ENCODE peak calls at places on chromosomes 6 and 20, in five cellular contexts. Z is ovary; D is A549; S is CD8-positive, alpha-beta memory T cell; B is NT2/D1. L is an unnamed sample. For H3K9me3, the result is how much of the 10 kb centered on the place peaks cover.

GRCh38 chr6:98836025-98836961 is 1.9 kb downstream of the POU3F2 start:
- DNase-seq in Z (no peak), D (no peak), S (no peak), B (no peak), L (no peak)

GRCh38 chr6:129426343-129426742 is 283.6 kb downstream of the ARHGAP18 start:
- DNase-seq in Z (no peak), D (no peak), S (no peak), B (no peak), L (no peak)

GRCh38 chr6:141726158-141726557 is 406.6 kb upstream of the GJE1 start:
- DNase-seq in Z (no peak), D (no peak), S (no peak), B (no peak), L (no peak)

GRCh38 chr6:35376282-35376681 is 33.9 kb downstream of the PPARD start:
- DNase-seq in Z (no peak), D (no peak), S (no peak), B (no peak), L (no peak)

GRCh38 chr6:36285797-36286196 is 15.9 kb downstream of the PNPLA1 start:
- DNase-seq in Z (no peak), D (no peak), S (no peak), B (no peak), L (no peak)

GRCh38 chr6:105790635-105791034 is 295.5 kb upstream of the PRDM1 start:
- DNase-seq in Z (no peak), D (no peak), S (no peak), B (no peak), L (no peak)

GRCh38 chr6:135909737-135910387 is 58.4 kb downstream of the PDE7B start:
- DNase-seq in Z (no peak), D (peak), S (peak), B (peak), L (peak)

GRCh38 chr6:80145509-80145908 is 39.0 kb downstream of the BCKDHB start:
- DNase-seq in Z (no peak), D (no peak), S (no peak), B (no peak), L (no peak)

GRCh38 chr20:14498809-14499208 is 161.4 kb upstream of the FLRT3 start:
- DNase-seq in Z (no peak), D (no peak), S (no peak), B (no peak), L (peak)

GRCh38 chr20:58225490-58226200 is 2.8 kb downstream of the ANKRD60 start:
- DNase-seq in Z (no peak), D (no peak), S (no peak), B (no peak), L (no peak)

GRCh38 chr20:38591484-38592410 is 9.9 kb upstream of the ARHGAP40 start:
- DNase-seq in Z (no peak), D (no peak), S (no peak), B (no peak), L (no peak)

GRCh38 chr6:10441004-10441654 is 26.3 kb upstream of the TFAP2A start:
- DNase-seq in Z (no peak), D (peak), S (no peak), B (no peak), L (no peak)

GRCh38 chr20:8875586-8875985 is 193.3 kb upstream of the PLCB4 start:
- DNase-seq in Z (no peak), D (no peak), S (no peak), B (no peak), L (no peak)

GRCh38 chr6:113858605-113859348 is 1.6 kb downstream of the MARCKS start:
- DNase-seq in Z (peak), D (peak), S (peak), B (peak), L (peak)

GRCh38 chr6:142301421-142302391 is at the start of gene ADGRG6:
- DNase-seq in Z (no peak), D (peak), S (no peak), B (no peak), L (no peak)

GRCh38 chr20:53445276-53445675 is 148.4 kb downstream of the ZNF217 start:
- DNase-seq in Z (no peak), D (no peak), S (no peak), B (no peak), L (no peak)

GRCh38 chr20:53448875-53449274 is 144.8 kb downstream of the ZNF217 start:
- DNase-seq in Z (no peak), D (no peak), S (no peak), B (no peak), L (no peak)

GRCh38 chr20:53447271-53447670 is 146.4 kb downstream of the ZNF217 start:
- DNase-seq in Z (no peak), D (no peak), S (no peak), B (no peak), L (no peak)

GRCh38 chr20:53444386-53444785 is 149.3 kb downstream of the ZNF217 start:
- DNase-seq in Z (peak), D (no peak), S (no peak), B (no peak), L (no peak)

DNA sequence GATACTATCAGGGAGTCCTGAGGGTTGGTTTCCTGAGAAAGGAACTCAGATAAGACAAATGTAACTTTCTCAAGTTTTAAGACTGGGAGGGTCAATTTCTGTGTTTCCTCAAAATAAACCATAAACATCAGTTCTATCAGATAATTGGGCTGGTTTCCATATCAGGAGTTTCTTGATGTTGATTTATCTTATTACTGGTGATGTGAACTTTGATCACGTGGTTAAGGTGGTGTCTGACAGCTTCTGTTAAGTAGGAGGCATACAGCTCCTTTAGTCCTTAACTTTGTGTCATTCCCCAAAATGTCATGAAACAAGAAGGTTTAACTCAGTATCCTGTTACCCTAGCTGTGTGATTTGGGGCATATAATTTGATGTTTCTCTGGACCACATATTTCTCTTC is 145.2 kb downstream of the ZNF217 start:
- DNase-seq in Z (no peak), D (no peak), S (no peak), B (no peak), L (no peak)
- H3K9me3 ChIP-seq in Z (under half), D (under half), S (under half), B (under half), L (under half)

GRCh38 chr6:170005680-170006470 is 254.5 kb downstream of the ERMARD start:
- DNase-seq in Z (no peak), D (no peak), S (no peak), B (no peak), L (no peak)
- H3K9me3 ChIP-seq in Z (under half), D (under half), S (under half), B (under half), L (under half)

GRCh38 chr6:155354167-155354566 is 39.9 kb upstream of the TFB1M start:
- DNase-seq in Z (no peak), D (no peak), S (no peak), B (no peak), L (no peak)

GRCh38 chr6:155349956-155350355 is 35.7 kb upstream of the TFB1M start:
- DNase-seq in Z (no peak), D (no peak), S (no peak), B (no peak), L (no peak)

GRCh38 chr6:155351273-155352129 is 37.2 kb upstream of the TFB1M start:
- DNase-seq in Z (no peak), D (no peak), S (no peak), B (no peak), L (no peak)

GRCh38 chr6:155352812-155353211 is 38.5 kb upstream of the TFB1M start:
- DNase-seq in Z (no peak), D (no peak), S (no peak), B (no peak), L (no peak)

DNA sequence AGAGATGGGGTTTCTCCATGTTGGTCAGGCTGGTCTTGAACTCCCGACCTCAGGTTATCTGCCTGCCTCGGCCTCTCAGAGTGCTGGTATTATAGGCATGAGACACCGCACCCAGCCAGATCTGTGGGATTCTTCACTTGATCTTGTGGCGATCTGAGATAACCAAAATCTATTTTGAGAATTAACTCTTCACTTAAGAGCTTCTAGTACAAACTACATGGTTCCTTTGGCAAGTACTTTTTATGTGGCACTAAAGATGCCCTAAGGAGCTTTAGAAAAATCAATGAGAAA is 37.8 kb upstream of the TFB1M start:
- DNase-seq in Z (no peak), D (no peak), S (no peak), B (no peak), L (no peak)
- H3K9me3 ChIP-seq in Z (under half), D (under half), S (under half), B (under half), L (under half)

DNA sequence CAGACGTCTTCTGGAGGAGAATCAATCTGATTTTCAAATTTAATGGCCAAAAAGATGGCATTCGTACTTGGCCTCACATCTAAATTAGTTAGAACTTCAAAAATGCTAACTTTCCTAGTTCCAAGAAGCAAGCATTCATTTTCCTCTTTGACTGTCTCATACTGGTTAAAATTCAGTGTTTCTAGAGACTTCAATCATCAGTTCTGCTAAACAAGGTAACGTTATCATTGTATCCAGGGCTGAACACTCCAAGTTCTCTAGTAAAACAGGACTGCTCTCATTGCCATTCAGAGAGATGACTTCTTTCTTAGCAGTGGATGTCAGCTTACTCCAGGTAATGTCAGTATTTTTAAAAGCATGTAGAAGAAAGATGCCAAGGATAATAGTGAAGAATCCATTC is 34.6 kb upstream of the ENTPD6 start:
- DNase-seq in Z (no peak), D (no peak), S (no peak), B (no peak), L (no peak)
- H3K9me3 ChIP-seq in Z (under half), D (under half), S (under half), B (under half), L (under half)

GRCh38 chr6:4828187-4828698 is 52.0 kb downstream of the CDYL start:
- DNase-seq in Z (no peak), D (no peak), S (no peak), B (no peak), L (no peak)
- H3K9me3 ChIP-seq in Z (under half), D (under half), S (under half), B (under half), L (under half)

GRCh38 chr20:24499472-24499871 is 30.0 kb downstream of the SYNDIG1 start:
- DNase-seq in Z (no peak), D (no peak), S (no peak), B (no peak), L (no peak)
- H3K9me3 ChIP-seq in Z (under half), D (under half), S (under half), B (under half), L (under half)

GRCh38 chr20:12111431-12112088 is 193.9 kb downstream of the BTBD3 start:
- DNase-seq in Z (no peak), D (no peak), S (no peak), B (no peak), L (no peak)

GRCh38 chr20:12113468-12114371 is 196.0 kb downstream of the BTBD3 start:
- DNase-seq in Z (no peak), D (no peak), S (no peak), B (no peak), L (no peak)

GRCh38 chr20:12112089-12112474 is 194.4 kb downstream of the BTBD3 start:
- DNase-seq in Z (no peak), D (no peak), S (no peak), B (no peak), L (no peak)

GRCh38 chr20:12112665-12113064 is 195.0 kb downstream of the BTBD3 start:
- DNase-seq in Z (no peak), D (no peak), S (no peak), B (no peak), L (no peak)

GRCh38 chr20:12113075-12113467 is 195.4 kb downstream of the BTBD3 start:
- DNase-seq in Z (no peak), D (no peak), S (no peak), B (no peak), L (no peak)
- H3K9me3 ChIP-seq in Z (under half), D (under half), S (under half), B (under half), L (under half)

DNA sequence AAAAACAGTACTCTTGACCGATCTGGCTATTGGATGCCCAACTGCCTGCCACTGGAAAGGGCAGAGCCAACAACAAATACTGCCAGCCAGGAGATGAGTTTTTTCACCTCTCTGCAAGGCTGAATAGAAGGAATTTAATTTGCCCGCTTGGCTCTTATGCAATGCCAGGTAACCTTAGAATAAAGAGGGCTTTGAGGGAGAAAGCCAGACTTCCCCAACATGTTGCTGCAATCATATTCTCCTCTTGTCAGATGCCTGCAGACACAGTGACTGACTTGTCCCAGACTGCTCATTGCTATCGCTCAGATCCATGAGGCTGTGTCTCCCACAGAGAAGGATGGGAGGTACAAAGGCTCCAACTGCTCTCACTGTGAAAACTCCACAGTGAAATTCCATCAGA is 517.1 kb upstream of the ID4 start:
- DNase-seq in Z (no peak), D (no peak), S (no peak), B (no peak), L (no peak)
- H3K9me3 ChIP-seq in Z (under half), D (under half), S (under half), B (under half), L (under half)

GRCh38 chr20:49281913-49282467 is 4.1 kb upstream of the ZNFX1 start:
- DNase-seq in Z (no peak), D (no peak), S (no peak), B (no peak), L (no peak)

GRCh38 chr20:49279677-49280462 is 2.0 kb upstream of the ZNFX1 start:
- DNase-seq in Z (no peak), D (no peak), S (no peak), B (no peak), L (no peak)

GRCh38 chr20:49282584-49283171 is 4.8 kb upstream of the ZNFX1 start:
- DNase-seq in Z (no peak), D (no peak), S (no peak), B (no peak), L (no peak)

GRCh38 chr20:49280463-49281058 is 2.7 kb upstream of the ZNFX1 start:
- DNase-seq in Z (no peak), D (no peak), S (no peak), B (no peak), L (no peak)

DNA sequence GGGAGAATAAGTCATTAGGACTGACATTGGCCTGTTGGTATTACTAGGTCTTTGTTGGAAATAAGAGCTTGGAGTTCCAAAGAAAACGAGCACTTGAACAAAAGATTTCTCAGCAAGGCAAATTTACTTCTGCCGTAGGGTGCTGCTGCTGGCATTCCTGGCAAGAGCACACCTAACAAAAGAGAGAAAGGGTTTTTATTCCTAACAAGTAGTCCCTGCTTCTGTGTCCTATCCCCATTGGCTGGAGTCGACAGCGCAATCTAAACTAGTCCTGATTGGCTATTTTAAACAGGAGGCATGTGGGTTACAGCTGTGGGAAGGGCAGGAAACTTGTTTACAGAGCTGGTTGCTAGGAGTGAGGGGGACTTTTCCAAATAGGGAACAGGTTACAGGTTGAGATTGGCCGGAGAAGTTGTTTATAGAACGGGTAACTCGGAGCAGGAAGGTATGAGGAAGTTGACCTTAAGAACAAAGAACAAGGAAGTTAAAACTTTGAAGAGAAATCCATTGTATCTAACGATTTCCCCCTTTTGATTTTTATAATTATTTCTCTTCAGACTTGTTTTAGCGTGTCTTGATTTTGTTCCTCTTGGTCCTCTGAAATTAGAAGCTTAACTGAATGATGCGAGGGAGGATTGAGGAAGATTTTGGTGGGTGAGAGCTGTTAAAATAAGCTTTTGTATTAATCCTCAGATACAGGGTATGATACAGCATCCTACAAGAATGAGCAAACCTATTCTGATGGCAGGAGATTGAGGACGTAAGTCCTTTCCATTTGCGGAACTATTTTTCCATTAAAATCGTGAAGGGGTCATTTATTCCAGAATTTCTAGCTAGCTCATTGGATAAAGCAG is 3.4 kb upstream of the ZNFX1 start:
- DNase-seq in Z (no peak), D (peak), S (no peak), B (no peak), L (peak)
- H3K9me3 ChIP-seq in Z (under half), D (under half), S (half or more), B (half or more), L (under half)

DNA sequence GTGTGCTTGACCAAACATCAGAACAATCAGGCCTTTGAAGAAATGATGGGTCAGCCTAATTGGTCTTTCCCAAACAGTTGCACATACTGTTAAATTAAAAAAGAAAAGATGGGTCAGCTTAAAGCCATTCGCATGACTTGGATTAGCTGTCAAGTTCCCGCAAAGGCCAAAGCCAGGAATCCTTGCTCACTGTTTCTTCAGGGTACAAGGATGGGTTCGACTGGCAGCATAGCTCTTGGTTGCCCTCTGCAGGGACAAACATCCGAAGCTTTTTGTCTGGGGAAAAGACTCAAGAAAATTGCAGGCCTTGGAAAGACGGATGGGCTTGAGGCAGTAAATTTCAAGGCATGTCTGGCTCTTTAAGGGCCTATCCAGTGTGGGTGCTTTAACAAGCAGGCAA is 168.0 kb downstream of the HDGFL1 start:
- DNase-seq in Z (peak), D (peak), S (no peak), B (peak), L (peak)
- H3K9me3 ChIP-seq in Z (under half), D (under half), S (under half), B (under half), L (under half)